ENCODE peak calls at places on chromosome 19, in five cellular contexts. One of them, this sample, is unnamed.

GRCh38 chr19:47608908-47609879 is at the start of gene BICRA:
- DNase-seq in HepG2: peak; percentile 65
- DNase-seq in neural progenitor cell: peak; percentile 95
- DNase-seq in fibroblast of lung: peak; percentile 66
- DNase-seq in endothelial cell of umbilical vein: peak; percentile 62
- DNase-seq in this sample: peak; percentile 91

GRCh38 chr19:38039966-38040365 is 133.0 kb downstream of the SIPA1L3 start:
- DNase-seq in neural progenitor cell: no peak
- DNase-seq in HepG2: no peak
- DNase-seq in fibroblast of lung: peak; percentile 95
- DNase-seq in endothelial cell of umbilical vein: peak; percentile 30
- DNase-seq in this sample: no peak

GRCh38 chr19:42075616-42076374 is at the start of gene ZNF574:
- DNase-seq in endothelial cell of umbilical vein: peak; percentile 100
- DNase-seq in HepG2: peak; percentile 98
- DNase-seq in fibroblast of lung: peak; percentile 99
- DNase-seq in neural progenitor cell: peak; percentile 100
- DNase-seq in this sample: peak; percentile 100

GRCh38 chr19:6744381-6745288 is 5.2 kb downstream of the TRIP10 start:
- DNase-seq in neural progenitor cell: peak; percentile 34
- DNase-seq in fibroblast of lung: peak; percentile 85
- DNase-seq in endothelial cell of umbilical vein: peak; percentile 78
- DNase-seq in HepG2: no peak
- DNase-seq in this sample: peak; percentile 86

GRCh38 chr19:12796146-12797071 is 5.1 kb downstream of the JUNB start:
- DNase-seq in HepG2: peak; percentile 68
- DNase-seq in fibroblast of lung: peak; percentile 73
- DNase-seq in endothelial cell of umbilical vein: peak; percentile 80
- DNase-seq in neural progenitor cell: peak; percentile 93
- DNase-seq in this sample: peak; percentile 91

GRCh38 chr19:18445252-18445948 is 7.5 kb upstream of the ISYNA1 start:
- DNase-seq in endothelial cell of umbilical vein: no peak
- DNase-seq in fibroblast of lung: no peak
- DNase-seq in neural progenitor cell: no peak
- DNase-seq in HepG2: no peak
- DNase-seq in this sample: no peak

GRCh38 chr19:18218159-18218558 is 8.1 kb downstream of the PDE4C start:
- DNase-seq in HepG2: no peak
- DNase-seq in fibroblast of lung: no peak
- DNase-seq in neural progenitor cell: no peak
- DNase-seq in endothelial cell of umbilical vein: no peak
- DNase-seq in this sample: no peak

GRCh38 chr19:35262101-35262761 is 6.5 kb upstream of the USF2 start:
- DNase-seq in fibroblast of lung: no peak
- DNase-seq in endothelial cell of umbilical vein: no peak
- DNase-seq in HepG2: no peak
- DNase-seq in neural progenitor cell: no peak
- DNase-seq in this sample: no peak

GRCh38 chr19:51552996-51553725 is 17.9 kb upstream of the ZNF175 start:
- DNase-seq in endothelial cell of umbilical vein: peak; percentile 48
- DNase-seq in neural progenitor cell: peak; percentile 88
- DNase-seq in HepG2: peak; percentile 39
- DNase-seq in fibroblast of lung: peak; percentile 32
- DNase-seq in this sample: peak; percentile 84

GRCh38 chr19:18610245-18610555 is 2.5 kb upstream of the TMEM59L start:
- DNase-seq in endothelial cell of umbilical vein: no peak
- DNase-seq in HepG2: no peak
- DNase-seq in neural progenitor cell: peak; percentile 40
- DNase-seq in fibroblast of lung: no peak
- DNase-seq in this sample: no peak

GRCh38 chr19:47540748-47541147 is 25.9 kb upstream of the NAPA start:
- DNase-seq in HepG2: peak; percentile 31
- DNase-seq in neural progenitor cell: peak; percentile 59
- DNase-seq in endothelial cell of umbilical vein: no peak
- DNase-seq in fibroblast of lung: peak; percentile 21
- DNase-seq in this sample: no peak

GRCh38 chr19:1324792-1325567 is 39.3 kb downstream of the EFNA2 start:
- DNase-seq in fibroblast of lung: peak; percentile 72
- DNase-seq in HepG2: peak; percentile 82
- DNase-seq in endothelial cell of umbilical vein: peak; percentile 59
- DNase-seq in neural progenitor cell: no peak
- DNase-seq in this sample: peak; percentile 76

GRCh38 chr19:1000095-1000494 is at the start of gene GRIN3B:
- DNase-seq in HepG2: peak; percentile 43
- DNase-seq in fibroblast of lung: no peak
- DNase-seq in neural progenitor cell: peak; percentile 90
- DNase-seq in endothelial cell of umbilical vein: peak; percentile 34
- DNase-seq in this sample: peak; percentile 81

GRCh38 chr19:10390652-10391286 is 10.4 kb upstream of the TYK2 start:
- DNase-seq in neural progenitor cell: peak; percentile 81
- DNase-seq in fibroblast of lung: peak; percentile 61
- DNase-seq in HepG2: peak; percentile 64
- DNase-seq in endothelial cell of umbilical vein: peak; percentile 51
- DNase-seq in this sample: peak; percentile 76

GRCh38 chr19:14127929-14128509 is 8.4 kb downstream of the ASF1B start:
- DNase-seq in HepG2: no peak
- DNase-seq in fibroblast of lung: no peak
- DNase-seq in endothelial cell of umbilical vein: no peak
- DNase-seq in neural progenitor cell: no peak
- DNase-seq in this sample: no peak

GRCh38 chr19:56263319-56263718 is 9.2 kb upstream of the EDDM13 start:
- DNase-seq in HepG2: no peak
- DNase-seq in neural progenitor cell: no peak
- DNase-seq in fibroblast of lung: no peak
- DNase-seq in endothelial cell of umbilical vein: no peak
- DNase-seq in this sample: no peak

GRCh38 chr19:48341006-48341405 is 15.7 kb downstream of the EMP3 start:
- DNase-seq in neural progenitor cell: no peak
- DNase-seq in fibroblast of lung: peak; percentile 63
- DNase-seq in endothelial cell of umbilical vein: no peak
- DNase-seq in HepG2: no peak
- DNase-seq in this sample: no peak

GRCh38 chr19:58558066-58558622 is at the start of gene UBE2M:
- DNase-seq in neural progenitor cell: no peak
- DNase-seq in HepG2: no peak
- DNase-seq in fibroblast of lung: peak; percentile 51
- DNase-seq in endothelial cell of umbilical vein: no peak
- DNase-seq in this sample: no peak

GRCh38 chr19:4534836-4535658 is at the start of gene PLIN5:
- DNase-seq in neural progenitor cell: peak; percentile 95
- DNase-seq in fibroblast of lung: peak; percentile 29
- DNase-seq in HepG2: peak; percentile 80
- DNase-seq in endothelial cell of umbilical vein: peak; percentile 48
- DNase-seq in this sample: peak; percentile 92

GRCh38 chr19:1651548-1652394 is 644 bp downstream of the TCF3 start:
- DNase-seq in endothelial cell of umbilical vein: peak; percentile 40
- DNase-seq in HepG2: no peak
- DNase-seq in neural progenitor cell: peak; percentile 79
- DNase-seq in fibroblast of lung: peak; percentile 37
- DNase-seq in this sample: peak; percentile 63

GRCh38 chr19:43784981-43785808 is 4.4 kb upstream of the KCNN4 start:
- DNase-seq in endothelial cell of umbilical vein: peak; percentile 73
- DNase-seq in neural progenitor cell: peak; percentile 86
- DNase-seq in fibroblast of lung: peak; percentile 60
- DNase-seq in HepG2: peak; percentile 60
- DNase-seq in this sample: peak; percentile 70

GRCh38 chr19:13441810-13442512 is 64.3 kb downstream of the CACNA1A start:
- DNase-seq in fibroblast of lung: peak; percentile 37
- DNase-seq in HepG2: peak; percentile 35
- DNase-seq in neural progenitor cell: peak; percentile 91
- DNase-seq in endothelial cell of umbilical vein: peak; percentile 39
- DNase-seq in this sample: peak; percentile 64

GRCh38 chr19:7676854-7677253 is at the start of gene MCEMP1:
- DNase-seq in endothelial cell of umbilical vein: no peak
- DNase-seq in neural progenitor cell: no peak
- DNase-seq in HepG2: no peak
- DNase-seq in fibroblast of lung: no peak
- DNase-seq in this sample: peak; percentile 51

GRCh38 chr19:20660473-20660872 is 898 bp downstream of the ZNF626 start:
- DNase-seq in fibroblast of lung: no peak
- DNase-seq in endothelial cell of umbilical vein: peak; percentile 20
- DNase-seq in neural progenitor cell: peak; percentile 25
- DNase-seq in HepG2: no peak
- DNase-seq in this sample: no peak

GRCh38 chr19:1592755-1593628 is at the start of gene MBD3:
- DNase-seq in fibroblast of lung: peak; percentile 85
- DNase-seq in endothelial cell of umbilical vein: peak; percentile 89
- DNase-seq in neural progenitor cell: peak; percentile 99
- DNase-seq in HepG2: peak; percentile 81
- DNase-seq in this sample: peak; percentile 96

GRCh38 chr19:31054430-31054829 is 294.8 kb downstream of the TSHZ3 start:
- DNase-seq in fibroblast of lung: peak; percentile 63
- DNase-seq in HepG2: no peak
- DNase-seq in neural progenitor cell: peak; percentile 82
- DNase-seq in endothelial cell of umbilical vein: no peak
- DNase-seq in this sample: peak; percentile 79

GRCh38 chr19:18875726-18876125 is 20.2 kb downstream of the CERS1 start:
- DNase-seq in endothelial cell of umbilical vein: no peak
- DNase-seq in HepG2: no peak
- DNase-seq in fibroblast of lung: no peak
- DNase-seq in neural progenitor cell: no peak
- DNase-seq in this sample: no peak

GRCh38 chr19:39362682-39363657 is 20.7 kb downstream of the SAMD4B start:
- DNase-seq in endothelial cell of umbilical vein: peak; percentile 27
- DNase-seq in HepG2: no peak
- DNase-seq in fibroblast of lung: peak; percentile 79
- DNase-seq in neural progenitor cell: no peak
- DNase-seq in this sample: no peak
- H3K4me1 ChIP-seq in endothelial cell of umbilical vein: peaks cover 12% of the 10 kb centered on the region
- H3K4me1 ChIP-seq in HepG2: no peaks in the 10 kb centered on the region
- H3K4me1 ChIP-seq in fibroblast of lung: peaks cover 28% of the 10 kb centered on the region
- H3K4me1 ChIP-seq in neural progenitor cell: no peaks in the 10 kb centered on the region
- H3K4me1 ChIP-seq in this sample: peaks cover 16% of the 10 kb centered on the region

DNA sequence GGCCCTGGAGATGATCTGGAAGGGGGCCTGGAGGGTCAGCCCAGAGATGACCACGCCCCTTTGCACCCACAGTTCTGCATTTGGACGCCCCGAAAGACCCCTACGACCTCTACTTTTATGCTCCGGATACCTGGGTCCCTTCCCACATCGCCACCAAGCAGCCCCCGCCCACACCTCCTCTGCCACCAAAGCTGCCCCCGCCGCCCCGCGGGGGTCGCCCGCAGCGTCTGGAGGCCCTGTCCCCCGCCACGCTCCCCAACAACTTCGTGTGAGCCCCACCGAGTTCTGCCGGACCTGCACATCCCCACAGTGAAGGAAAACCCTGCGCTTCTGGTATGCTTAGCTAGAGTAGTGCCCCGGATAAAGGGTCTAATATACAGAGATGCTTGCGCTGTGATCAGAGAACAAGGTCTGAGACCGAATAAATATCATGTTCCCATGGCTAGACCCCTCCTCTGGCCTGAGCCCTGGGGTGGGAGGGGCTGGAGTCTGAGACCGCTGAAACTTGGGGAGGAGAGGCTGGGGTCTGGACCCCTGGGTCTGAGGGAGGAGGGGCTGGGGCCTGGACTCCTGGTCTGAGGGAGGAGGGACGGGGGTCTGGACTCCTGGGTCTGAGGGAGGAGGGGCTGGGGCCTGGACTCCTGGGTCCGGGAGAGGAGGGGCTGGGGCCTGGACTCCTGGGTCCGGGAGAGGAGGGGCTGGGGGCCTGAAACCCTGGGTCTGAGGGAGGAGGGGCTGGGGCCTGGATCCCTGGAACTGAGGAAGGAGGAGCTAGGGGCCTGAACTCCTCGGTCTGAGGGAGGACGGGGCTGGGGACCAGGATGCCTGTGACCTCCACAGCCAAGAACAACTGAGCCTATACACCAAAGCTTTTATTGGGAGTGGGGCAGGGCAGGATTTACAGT is 3.6 kb downstream of the GFY start:
- DNase-seq in endothelial cell of umbilical vein: no peak
- DNase-seq in HepG2: no peak
- DNase-seq in fibroblast of lung: no peak
- DNase-seq in neural progenitor cell: peak; percentile 62
- DNase-seq in this sample: no peak
- TF ChIP-seq EZH2 in endothelial cell of umbilical vein: peak; percentile 51
- TF ChIP-seq EZH2 in HepG2: peak; percentile 14
- TF ChIP-seq EZH2 in fibroblast of lung: no peak
- TF ChIP-seq EZH2 in neural progenitor cell: no peak
- TF ChIP-seq EZH2 in this sample: no peak

GRCh38 chr19:33641956-33642498 is 20.3 kb downstream of the CHST8 start:
- DNase-seq in endothelial cell of umbilical vein: no peak
- DNase-seq in HepG2: no peak
- DNase-seq in neural progenitor cell: no peak
- DNase-seq in fibroblast of lung: no peak
- DNase-seq in this sample: no peak

GRCh38 chr19:33646306-33646705 is 24.6 kb downstream of the CHST8 start:
- DNase-seq in HepG2: no peak
- DNase-seq in endothelial cell of umbilical vein: no peak
- DNase-seq in neural progenitor cell: no peak
- DNase-seq in fibroblast of lung: no peak
- DNase-seq in this sample: no peak

GRCh38 chr19:33641261-33641660 is 19.5 kb downstream of the CHST8 start:
- DNase-seq in fibroblast of lung: no peak
- DNase-seq in endothelial cell of umbilical vein: no peak
- DNase-seq in HepG2: no peak
- DNase-seq in neural progenitor cell: no peak
- DNase-seq in this sample: no peak

GRCh38 chr19:33647146-33647545 is 25.4 kb downstream of the CHST8 start:
- DNase-seq in HepG2: no peak
- DNase-seq in neural progenitor cell: no peak
- DNase-seq in endothelial cell of umbilical vein: no peak
- DNase-seq in fibroblast of lung: no peak
- DNase-seq in this sample: no peak

GRCh38 chr19:33644284-33644836 is 22.6 kb downstream of the CHST8 start:
- DNase-seq in HepG2: no peak
- DNase-seq in fibroblast of lung: no peak
- DNase-seq in endothelial cell of umbilical vein: no peak
- DNase-seq in neural progenitor cell: no peak
- DNase-seq in this sample: no peak
- H3K4me1 ChIP-seq in HepG2: no peaks in the 10 kb centered on the region
- H3K4me1 ChIP-seq in fibroblast of lung: no peaks in the 10 kb centered on the region
- H3K4me1 ChIP-seq in endothelial cell of umbilical vein: no peaks in the 10 kb centered on the region
- H3K4me1 ChIP-seq in neural progenitor cell: no peaks in the 10 kb centered on the region
- H3K4me1 ChIP-seq in this sample: no peaks in the 10 kb centered on the region

GRCh38 chr19:45234089-45234869 is 10.9 kb downstream of the EXOC3L2 start:
- DNase-seq in fibroblast of lung: no peak
- DNase-seq in HepG2: no peak
- DNase-seq in endothelial cell of umbilical vein: no peak
- DNase-seq in neural progenitor cell: peak; percentile 65
- DNase-seq in this sample: no peak
- TF ChIP-seq EZH2 in fibroblast of lung: no peak
- TF ChIP-seq EZH2 in HepG2: no peak
- TF ChIP-seq EZH2 in endothelial cell of umbilical vein: no peak
- TF ChIP-seq EZH2 in neural progenitor cell: peak; percentile 94
- TF ChIP-seq EZH2 in this sample: no peak

DNA sequence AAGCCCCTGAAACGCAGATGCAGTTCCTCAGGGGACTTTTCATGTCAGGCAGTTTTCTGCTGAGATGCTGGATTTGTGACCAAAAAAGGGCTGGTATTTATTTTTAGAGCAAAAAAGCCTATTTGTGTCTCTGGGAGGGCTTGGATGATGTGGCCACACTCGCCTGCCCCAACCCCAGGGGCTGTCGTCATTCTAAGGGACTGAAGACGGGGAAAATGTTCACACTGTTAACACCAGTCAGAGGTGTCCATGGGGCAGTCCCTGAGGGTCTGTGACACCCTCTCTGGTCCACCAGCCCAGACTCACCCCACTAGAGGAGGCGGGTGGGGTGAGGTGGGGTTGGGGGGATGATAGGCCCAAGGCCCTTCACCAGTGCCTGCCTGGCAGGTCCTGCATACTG is 15.9 kb upstream of the EPHX3 start:
- DNase-seq in endothelial cell of umbilical vein: no peak
- DNase-seq in HepG2: no peak
- DNase-seq in neural progenitor cell: no peak
- DNase-seq in fibroblast of lung: no peak
- DNase-seq in this sample: no peak
- H3K4me1 ChIP-seq in endothelial cell of umbilical vein: peaks cover 42% of the 10 kb centered on the region
- H3K4me1 ChIP-seq in HepG2: peaks cover 40% of the 10 kb centered on the region
- H3K4me1 ChIP-seq in neural progenitor cell: peaks cover 16% of the 10 kb centered on the region
- H3K4me1 ChIP-seq in fibroblast of lung: peaks cover 62% of the 10 kb centered on the region
- H3K4me1 ChIP-seq in this sample: peaks cover 21% of the 10 kb centered on the region